ENCODE peak calls at places on chromosomes 13 and 19, in four cellular contexts. L is thoracic aorta; R is naive thymus-derived CD4-positive, alpha-beta T cell; C is psoas muscle. Y is an unnamed sample. For H3K36me3 and H3K4me1, the result is how much of the 10 kb centered on the place peaks cover.

GRCh38 chr13:66353664-66354063 is 876.5 kb downstream of the PCDH9 start:
- DNase-seq in L (no peak), C (no peak), R (no peak), Y (no peak)

GRCh38 chr19:18853755-18854427 is 22.1 kb downstream of the UPF1 start:
- DNase-seq in C (peak), L (no peak), R (no peak), Y (no peak)

GRCh38 chr19:6774821-6775707 is 2.6 kb downstream of the VAV1 start:
- DNase-seq in R (no peak), L (no peak), C (no peak), Y (no peak)

GRCh38 chr19:47124937-47125668 is 5.5 kb upstream of the SAE1 start:
- DNase-seq in L (no peak), C (no peak), R (peak), Y (peak)

GRCh38 chr19:34480971-34481821 is at the start of gene WTIP:
- DNase-seq in L (peak), R (no peak), C (peak), Y (peak)

GRCh38 chr13:65260938-65261880 is 1968.9 kb downstream of the PCDH9 start:
- DNase-seq in C (no peak), R (no peak), L (no peak), Y (no peak)

GRCh38 chr13:90675129-90675528 is 672.4 kb upstream of the MIR17HG start:
- DNase-seq in R (no peak), C (no peak), L (no peak), Y (no peak)

GRCh38 chr19:40193587-40193849 is 2.3 kb downstream of the MAP3K10 start:
- DNase-seq in L (no peak), C (no peak), R (no peak), Y (no peak)

GRCh38 chr13:19123502-19123901 is 58.1 kb downstream of the TUBA3C start:
- DNase-seq in L (no peak), R (no peak), C (no peak), Y (no peak)

GRCh38 chr13:80677227-80677626 is 336.3 kb upstream of the SPRY2 start:
- DNase-seq in L (no peak), R (no peak), C (no peak), Y (no peak)

GRCh38 chr19:15120135-15121026 is 13.2 kb downstream of the SYDE1 start:
- DNase-seq in C (no peak), L (no peak), R (no peak), Y (no peak)
- H3K36me3 ChIP-seq in C (half or more), L (half or more), R (under half), Y (under half)

GRCh38 chr13:111183959-111184684 is 69.0 kb downstream of the ARHGEF7 start:
- DNase-seq in R (no peak), C (no peak), L (no peak), Y (no peak)
- H3K4me1 ChIP-seq in R (half or more), C (half or more), L (half or more), Y (under half)

GRCh38 chr19:1974381-1975066 is 33.6 kb downstream of the CSNK1G2 start:
- DNase-seq in R (no peak), L (no peak), C (no peak), Y (no peak)
- H3K36me3 ChIP-seq in R (under half), L (under half), C (under half), Y (under half)

DNA sequence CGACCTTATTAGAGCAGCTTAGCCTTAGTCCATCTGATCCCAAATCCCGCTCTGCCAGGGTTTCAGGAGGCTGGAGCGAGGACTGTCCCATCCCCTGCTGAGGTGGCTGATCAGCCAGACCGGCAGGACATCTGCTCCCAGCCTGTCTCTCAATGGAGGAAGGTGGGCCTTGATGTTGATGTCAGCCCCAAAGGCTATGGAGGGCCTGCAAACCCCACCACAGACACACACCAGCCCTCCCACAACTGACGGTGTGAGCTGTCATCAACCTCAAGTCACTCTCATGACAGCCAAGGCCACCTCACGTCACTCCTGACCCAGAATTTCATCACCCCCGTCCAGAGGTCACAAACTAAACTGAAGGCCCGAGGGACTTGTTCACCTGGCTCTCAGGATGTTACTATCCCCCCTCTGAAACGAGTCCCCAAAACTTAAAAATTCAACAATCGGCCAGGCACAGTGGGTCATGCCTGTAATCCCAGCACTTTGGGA is 25.5 kb downstream of the RHPN2 start:
- DNase-seq in L (no peak), R (no peak), C (no peak), Y (no peak)
- H3K4me1 ChIP-seq in L (under half), R (under half), C (under half), Y (half or more)

GRCh38 chr19:36120984-36121358 is 5.7 kb downstream of the TBCB start:
- DNase-seq in R (no peak), C (no peak), L (no peak), Y (no peak)

GRCh38 chr19:36120092-36120983 is 5.1 kb downstream of the TBCB start:
- DNase-seq in L (no peak), C (no peak), R (no peak), Y (no peak)

GRCh38 chr19:36116344-36116637 is 1.0 kb downstream of the TBCB start:
- DNase-seq in C (no peak), L (no peak), R (no peak), Y (no peak)

GRCh38 chr19:36125557-36125956 is 10.3 kb downstream of the TBCB start:
- DNase-seq in C (no peak), R (no peak), L (no peak), Y (no peak)

DNA sequence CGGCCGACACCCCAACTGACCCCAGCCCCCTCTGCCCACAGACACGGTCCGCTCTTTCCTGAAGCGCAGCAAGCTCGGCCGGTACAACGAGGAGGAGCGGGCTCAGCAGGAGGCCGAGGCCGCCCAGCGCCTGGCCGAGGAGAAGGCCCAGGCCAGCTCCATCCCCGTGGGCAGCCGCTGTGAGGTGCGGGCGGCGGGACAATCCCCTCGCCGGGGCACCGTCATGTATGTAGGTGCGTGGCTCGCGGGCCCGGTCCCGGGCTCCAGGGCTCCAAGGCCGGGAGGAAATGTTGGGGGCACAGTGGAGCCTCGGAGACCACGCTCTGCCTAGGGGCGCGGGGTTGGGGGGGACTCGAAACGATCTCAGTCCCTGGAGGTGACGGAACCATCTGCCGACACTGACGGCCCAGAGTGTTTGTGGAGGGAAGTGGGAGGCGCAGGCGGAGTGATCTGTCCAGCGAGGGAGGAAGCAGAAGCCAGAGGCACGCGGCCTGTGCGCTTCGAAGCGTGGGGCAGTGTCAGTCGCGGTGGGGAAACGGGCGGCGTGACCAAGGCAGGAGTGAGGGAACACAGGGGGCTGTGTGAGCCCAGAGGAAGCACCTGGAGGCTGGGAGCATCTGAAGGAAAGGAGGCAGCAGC is 6.3 kb downstream of the TBCB start:
- DNase-seq in C (peak), R (no peak), L (no peak), Y (no peak)
- H3K36me3 ChIP-seq in C (half or more), R (under half), L (under half), Y (under half)

GRCh38 chr19:311813-312261 is 20.6 kb upstream of the PLPP2 start:
- DNase-seq in L (no peak), C (no peak), R (no peak), Y (no peak)

GRCh38 chr19:315811-316210 is 24.6 kb upstream of the PLPP2 start:
- DNase-seq in C (no peak), R (no peak), L (no peak), Y (no peak)

GRCh38 chr19:310781-311496 is 19.7 kb upstream of the PLPP2 start:
- DNase-seq in C (no peak), L (no peak), R (no peak), Y (no peak)

GRCh38 chr19:313169-313987 is 22.2 kb upstream of the PLPP2 start:
- DNase-seq in L (no peak), C (no peak), R (no peak), Y (no peak)

GRCh38 chr19:313988-314815 is 23.0 kb upstream of the PLPP2 start:
- DNase-seq in R (no peak), C (no peak), L (no peak), Y (no peak)
- H3K4me1 ChIP-seq in R (under half), C (under half), L (under half), Y (under half)

DNA sequence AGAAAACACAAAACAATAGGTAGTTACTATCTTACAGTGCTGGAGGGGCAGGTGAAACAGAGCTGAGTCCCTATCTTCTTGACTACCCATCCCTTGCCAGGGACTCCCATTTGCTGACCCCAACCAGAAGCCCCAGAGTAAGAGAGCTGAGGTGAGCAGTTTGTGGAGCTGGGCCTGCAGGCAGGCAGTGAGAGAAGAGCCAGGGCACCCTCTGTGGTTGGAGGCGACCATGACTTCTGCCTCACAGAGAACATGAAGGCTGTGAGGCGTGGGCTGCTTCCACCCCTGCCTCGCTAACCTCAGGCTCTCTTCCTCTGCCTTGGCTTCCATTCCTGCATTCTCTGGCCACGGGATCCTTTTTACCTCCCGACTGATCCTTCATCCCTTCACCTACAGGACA is 47.5 kb upstream of the RNF113B start:
- DNase-seq in R (no peak), L (no peak), C (no peak), Y (no peak)
- H3K36me3 ChIP-seq in R (under half), L (under half), C (under half), Y (under half)

GRCh38 chr13:35780613-35781012 is 304.1 kb upstream of the MAB21L1 start:
- DNase-seq in R (no peak), L (no peak), C (no peak), Y (no peak)
- H3K4me1 ChIP-seq in R (under half), L (under half), C (under half), Y (under half)

GRCh38 chr13:24304620-24305019 is 4.8 kb upstream of the C1QTNF9 start:
- DNase-seq in L (no peak), R (no peak), C (no peak), Y (no peak)

GRCh38 chr13:24301434-24301833 is 7.9 kb upstream of the C1QTNF9 start:
- DNase-seq in R (no peak), L (no peak), C (no peak), Y (no peak)

GRCh38 chr13:24306632-24307031 is 2.7 kb upstream of the C1QTNF9 start:
- DNase-seq in C (no peak), L (no peak), R (no peak), Y (peak)

GRCh38 chr13:24299488-24300114 is 9.8 kb upstream of the C1QTNF9 start:
- DNase-seq in C (no peak), R (no peak), L (no peak), Y (no peak)

DNA sequence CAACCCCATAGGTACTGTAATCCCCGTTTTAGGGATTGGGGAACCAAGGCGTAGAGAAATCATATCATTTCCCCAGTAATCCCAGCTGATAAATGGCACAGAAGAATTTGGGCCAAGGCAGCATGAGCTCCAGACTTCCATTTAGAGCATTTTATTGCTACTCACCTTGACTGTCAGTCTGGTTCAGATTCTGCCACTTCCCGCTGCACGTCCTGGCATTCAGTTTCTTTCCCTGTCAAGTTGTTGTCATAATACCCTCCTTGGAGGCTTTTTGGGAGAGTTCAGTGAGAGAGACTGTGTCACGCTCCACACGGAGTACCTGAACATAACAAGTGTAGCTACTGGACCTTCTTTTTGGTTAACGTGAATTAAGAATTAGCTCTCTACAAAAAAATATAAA is 7.5 kb upstream of the C1QTNF9 start:
- DNase-seq in C (no peak), L (no peak), R (no peak), Y (no peak)
- H3K36me3 ChIP-seq in C (under half), L (under half), R (under half), Y (under half)

Y was measured in PC-9.